ENCODE peak calls at places on chromosomes 7 and 10, in six cellular contexts. T is lower lobe of right lung, R is HL-60, X is pancreas, G is AG10803, Y is heart left ventricle. M is an unnamed sample.

GRCh38 chr10:98107644-98108430 is 26.6 kb upstream of the R3HCC1L start:
- DNase-seq in T (no peak), R (no peak), X (no peak), G (no peak), Y (no peak), M (no peak)

GRCh38 chr10:88118769-88119559 is 255.5 kb downstream of the PTEN start:
- DNase-seq in T (no peak), R (no peak), X (no peak), G (no peak), Y (no peak), M (no peak)

GRCh38 chr7:47314728-47315601 is 266.9 kb downstream of the TNS3 start:
- DNase-seq in T (no peak), R (no peak), X (no peak), G (peak), Y (peak), M (peak)

GRCh38 chr7:141158562-141158961 is 84.7 kb downstream of the TMEM178B start:
- DNase-seq in T (no peak), R (no peak), X (no peak), G (peak), Y (peak), M (peak)

GRCh38 chr7:98168181-98168903 is 42.9 kb upstream of the BHLHA15 start:
- DNase-seq in T (no peak), R (peak), X (no peak), G (peak), Y (peak), M (peak)

GRCh38 chr10:1201010-1201807 is 145.0 kb downstream of the WDR37 start:
- DNase-seq in T (no peak), R (no peak), X (no peak), G (no peak), Y (no peak), M (no peak)

GRCh38 chr7:157671358-157672255 is 334.8 kb downstream of the DNAJB6 start:
- DNase-seq in T (no peak), R (no peak), X (no peak), G (no peak), Y (no peak), M (no peak)

GRCh38 chr7:133794490-133794889 is 332.6 kb upstream of the LRGUK start:
- DNase-seq in T (no peak), R (no peak), X (no peak), G (peak), Y (no peak), M (peak)

GRCh38 chr10:3143791-3144434 is 28.7 kb downstream of the PITRM1 start:
- DNase-seq in T (no peak), R (no peak), X (no peak), G (no peak), Y (no peak), M (no peak)

GRCh38 chr7:4450483-4450882 is 231.6 kb upstream of the FOXK1 start:
- DNase-seq in T (no peak), R (no peak), X (no peak), G (no peak), Y (no peak), M (no peak)

GRCh38 chr10:22655312-22655973 is 58.9 kb downstream of the PIP4K2A start:
- DNase-seq in T (no peak), R (no peak), X (no peak), G (peak), Y (no peak), M (peak)

GRCh38 chr10:70889291-70889690 is 926 bp upstream of the PCBD1 start:
- DNase-seq in T (no peak), R (no peak), X (no peak), G (no peak), Y (no peak), M (no peak)

GRCh38 chr10:7520496-7521485 is 110.0 kb upstream of the SFMBT2 start:
- DNase-seq in T (no peak), R (no peak), X (no peak), G (no peak), Y (no peak), M (no peak)

GRCh38 chr10:98446121-98446655 is 547 bp downstream of the HPS1 start:
- DNase-seq in T (peak), R (peak), X (peak), G (peak), Y (no peak), M (peak)

GRCh38 chr7:117972606-117973005 is 99.4 kb upstream of the CTTNBP2 start:
- DNase-seq in T (no peak), R (no peak), X (no peak), G (no peak), Y (no peak), M (no peak)

GRCh38 chr7:116525298-116525912 is 569 bp downstream of the CAV1 start:
- DNase-seq in T (peak), R (no peak), X (peak), G (no peak), Y (peak), M (no peak)

GRCh38 chr7:116524609-116525297 is at the start of gene CAV1:
- DNase-seq in T (peak), R (no peak), X (peak), G (peak), Y (peak), M (peak)

GRCh38 chr7:116521046-116521664 is 3.7 kb upstream of the CAV1 start:
- DNase-seq in T (no peak), R (no peak), X (no peak), G (no peak), Y (no peak), M (peak)

GRCh38 chr7:116524221-116524608 is 621 bp upstream of the CAV1 start:
- DNase-seq in T (no peak), R (no peak), X (no peak), G (no peak), Y (no peak), M (no peak)

GRCh38 chr7:116522247-116522646 is 2.6 kb upstream of the CAV1 start:
- DNase-seq in T (no peak), R (no peak), X (no peak), G (peak), Y (no peak), M (peak)
- H3K4me3 ChIP-seq in T (no peak), R (no peak), X (no peak), G (no peak), Y (no peak), M (no peak)

DNA sequence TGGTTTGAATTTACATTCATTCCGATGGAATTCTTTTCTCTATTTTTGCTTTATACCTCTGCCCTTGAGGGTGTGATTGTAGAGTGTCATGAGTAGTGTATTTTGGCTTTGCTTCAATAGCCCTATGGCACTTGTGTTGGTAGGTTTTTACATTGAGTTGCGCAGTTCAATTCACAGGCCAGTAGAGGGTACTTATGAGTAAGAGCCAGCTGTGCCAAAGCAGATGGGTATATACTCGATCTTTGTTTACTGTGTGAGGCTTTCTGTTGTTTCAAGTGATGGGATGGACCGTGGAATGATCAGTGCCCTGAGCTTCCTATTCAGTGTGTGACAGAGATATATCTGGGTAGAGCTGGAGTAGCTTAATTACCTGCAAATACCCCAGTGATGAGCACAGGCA is 4.3 kb upstream of the AKR1C3 start:
- DNase-seq in T (no peak), R (peak), X (no peak), G (peak), Y (no peak), M (peak)
- TF ChIP-seq CTCF in T (peak), R (no peak), X (no peak), G (peak), Y (peak), M (peak)

DNA sequence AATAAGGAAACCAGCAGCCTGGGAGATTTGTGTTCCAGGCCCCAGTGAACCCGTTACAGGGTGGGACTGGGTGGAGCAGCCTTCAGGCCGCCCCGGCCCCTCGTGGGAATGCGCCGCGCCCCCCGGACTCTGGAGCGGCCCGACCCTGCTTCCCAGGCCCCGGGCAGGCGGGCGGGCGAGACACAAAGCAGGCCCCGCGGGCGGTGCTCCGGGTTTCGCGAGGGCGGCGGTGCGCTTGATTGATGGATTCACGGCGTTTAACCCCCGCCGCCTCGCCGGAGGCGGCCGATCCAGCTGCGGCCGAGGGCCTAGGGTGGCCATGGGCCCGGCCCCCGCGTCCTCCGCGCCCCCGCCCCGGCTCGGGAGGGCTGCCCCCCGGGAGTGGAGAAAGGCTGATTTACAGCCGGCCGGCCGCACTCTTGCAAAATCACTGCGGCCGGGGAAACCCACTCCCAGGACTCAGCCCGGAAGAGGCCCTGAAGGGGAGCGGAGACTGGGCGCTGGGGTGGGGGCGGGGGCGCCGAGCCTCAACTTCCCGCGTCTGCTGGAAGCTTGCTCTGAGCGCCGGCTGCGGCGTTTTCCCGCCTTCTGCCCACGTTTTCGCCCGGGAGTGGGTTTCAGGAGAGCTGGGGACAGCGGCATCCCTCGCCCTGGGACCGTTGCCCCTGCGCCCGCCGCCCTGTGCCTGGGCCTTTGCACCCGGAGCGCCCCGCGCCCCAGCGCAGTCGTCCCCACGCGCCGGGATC is 299.6 kb upstream of the NFE2L3 start:
- DNase-seq in T (no peak), R (peak), X (peak), G (no peak), Y (no peak), M (peak)
- H3K4me3 ChIP-seq in T (peak), R (peak), X (peak), G (peak), Y (peak), M (peak)

DNA sequence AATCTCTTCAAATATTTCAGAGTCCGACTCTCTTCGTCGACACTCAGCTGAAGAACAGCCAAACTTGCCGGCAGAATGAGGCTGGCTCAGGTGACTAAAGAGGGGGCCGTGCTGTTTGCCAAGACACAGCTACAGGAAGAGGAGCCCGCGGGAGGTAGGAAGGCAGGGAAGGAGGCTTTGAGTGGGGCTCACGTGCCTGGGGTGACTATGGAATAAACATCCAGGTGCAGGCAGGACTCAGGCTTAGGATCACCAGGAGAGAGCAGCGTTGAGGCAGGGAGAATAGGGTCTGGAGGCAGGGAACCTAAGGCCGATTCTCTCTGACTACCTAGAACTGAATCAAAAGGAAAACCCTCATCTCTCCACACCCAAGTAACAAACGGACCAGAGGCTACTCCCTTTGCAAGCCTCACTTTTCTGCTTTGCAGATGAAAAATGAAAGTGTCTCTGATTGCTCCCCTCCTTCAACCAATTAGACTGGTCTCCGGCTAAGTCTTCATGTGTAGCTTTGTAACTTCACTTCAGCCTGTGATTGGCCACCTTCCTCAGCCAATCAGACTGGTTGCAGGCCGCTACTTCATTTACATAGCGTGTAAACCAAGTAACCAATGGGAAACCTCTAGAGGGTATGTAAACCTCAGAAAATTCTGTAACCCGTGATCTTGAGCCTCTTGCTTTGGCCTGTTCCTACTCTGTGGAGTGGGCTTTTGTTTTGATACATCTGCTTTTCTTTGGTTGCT is 19.7 kb upstream of the BNIP3 start:
- DNase-seq in T (peak), R (no peak), X (no peak), G (peak), Y (no peak), M (peak)
- TF ChIP-seq CTCF in T (no peak), R (no peak), X (no peak), G (no peak), Y (no peak), M (peak)

M was measured in fibroblast of mammary gland.